ENCODE peak calls at places on chromosome 10, in eight cellular contexts. Y is GM13977, T is psoas muscle, X is AG09309, D is left ventricle myocardium inferior, O is ascending aorta, F is A673, R is omental fat pad. H is an unnamed sample.

GRCh38 chr10:99234067-99234738 is 1.4 kb downstream of the HPSE2 start:
- DNase-seq in D (peak; percentile 42), F (peak; percentile 37), Y (peak; percentile 87), R (no peak), T (peak; percentile 42), O (peak; percentile 69), X (no peak), H (peak; percentile 87)

GRCh38 chr10:32327364-32327691 is 19.6 kb downstream of the EPC1 start:
- DNase-seq in R (no peak), F (no peak), X (no peak), D (no peak), Y (no peak), O (no peak), T (no peak), H (no peak)

GRCh38 chr10:71747808-71748523 is 25.4 kb downstream of the VSIR start:
- DNase-seq in O (no peak), X (no peak), R (no peak), Y (peak; percentile 63), T (no peak), D (peak; percentile 47), F (no peak), H (peak; percentile 72)

GRCh38 chr10:95792874-95793285 is 36.9 kb downstream of the ENTPD1 start:
- DNase-seq in Y (no peak), O (no peak), T (no peak), F (no peak), X (no peak), D (no peak), R (no peak), H (peak; percentile 63)

GRCh38 chr10:127899766-127900382 is 7.0 kb upstream of the PTPRE start:
- DNase-seq in Y (no peak), T (no peak), X (no peak), F (no peak), O (no peak), D (no peak), R (no peak), H (no peak)

GRCh38 chr10:84331091-84331490 is 2.7 kb downstream of the CCSER2 start:
- DNase-seq in Y (no peak), O (no peak), R (no peak), F (no peak), T (no peak), X (no peak), D (no peak), H (no peak)

GRCh38 chr10:35336921-35337741 is 822 bp downstream of the CCNY start:
- DNase-seq in F (peak; percentile 37), T (peak; percentile 36), Y (peak; percentile 61), D (peak; percentile 40), O (peak; percentile 75), R (no peak), X (no peak), H (no peak)

GRCh38 chr10:13340068-13340467 is 8.0 kb downstream of the SEPHS1 start:
- DNase-seq in F (no peak), R (no peak), Y (no peak), D (no peak), X (no peak), O (no peak), T (no peak), H (no peak)

GRCh38 chr10:21315321-21316220 is 209.9 kb downstream of the SKIDA1 start:
- DNase-seq in O (peak; percentile 83), Y (no peak), X (peak; percentile 79), R (no peak), D (peak; percentile 74), T (peak; percentile 48), F (peak; percentile 71), H (peak; percentile 20)

GRCh38 chr10:63547628-63548356 is 26.6 kb downstream of the REEP3 start:
- DNase-seq in F (no peak), X (no peak), T (no peak), R (no peak), D (no peak), Y (no peak), O (no peak), H (no peak)

GRCh38 chr10:35495521-35496238 is 109.5 kb upstream of the GJD4 start:
- DNase-seq in D (no peak), X (no peak), T (no peak), F (no peak), O (no peak), Y (no peak), R (no peak), H (peak; percentile 13)

GRCh38 chr10:48567346-48567745 is 37.5 kb downstream of the ARHGAP22 start:
- DNase-seq in O (no peak), T (no peak), D (no peak), R (no peak), F (no peak), Y (no peak), X (no peak), H (no peak)

GRCh38 chr10:37948210-37948609 is 28.2 kb downstream of the ZNF25 start:
- DNase-seq in D (no peak), X (no peak), Y (no peak), T (no peak), O (no peak), F (no peak), R (no peak), H (no peak)

GRCh38 chr10:69861251-69862240 is 59.8 kb downstream of the COL13A1 start:
- DNase-seq in D (no peak), X (peak; percentile 73), T (no peak), Y (no peak), R (no peak), O (no peak), F (peak; percentile 71), H (peak; percentile 14)
- TF ChIP-seq CTCF in D (no peak), X (peak; percentile 51), T (peak; percentile 15), Y (no peak), R (no peak), O (peak; percentile 15), F (peak; percentile 40), H (peak; percentile 4)

DNA sequence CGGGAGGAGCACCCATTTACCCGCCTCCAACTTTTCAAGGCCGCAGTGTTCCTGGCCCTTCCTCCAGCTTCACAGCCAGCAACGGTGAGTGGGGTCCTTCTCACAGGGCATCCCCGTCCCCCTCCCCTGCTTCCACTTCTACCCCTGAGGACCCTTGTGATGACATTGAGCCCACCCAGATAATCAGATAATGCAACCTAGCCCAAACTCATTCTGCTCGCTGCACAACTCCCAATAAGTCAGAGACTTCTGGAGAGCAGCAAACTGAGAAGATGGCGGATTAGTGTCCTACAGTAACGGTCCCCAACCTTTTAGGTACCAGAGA is 74.5 kb downstream of the OAT start:
- DNase-seq in F (no peak), D (no peak), R (no peak), Y (no peak), T (no peak), O (peak; percentile 16), X (no peak), H (no peak)
- TF ChIP-seq CTCF in F (no peak), D (no peak), R (no peak), Y (no peak), T (no peak), O (no peak), X (no peak), H (no peak)

GRCh38 chr10:86699541-86699940 is 31.2 kb downstream of the LDB3 start:
- DNase-seq in Y (no peak), X (no peak), R (no peak), T (no peak), D (no peak), O (no peak), F (no peak), H (no peak)

GRCh38 chr10:86700851-86701617 is 32.7 kb downstream of the LDB3 start:
- DNase-seq in X (no peak), D (no peak), O (no peak), T (no peak), Y (no peak), R (no peak), F (no peak), H (no peak)

GRCh38 chr10:86699125-86699524 is 30.8 kb downstream of the LDB3 start:
- DNase-seq in F (no peak), X (no peak), Y (no peak), D (no peak), R (no peak), O (no peak), T (no peak), H (no peak)

GRCh38 chr10:86699991-86700840 is 31.9 kb downstream of the LDB3 start:
- DNase-seq in F (no peak), Y (no peak), D (no peak), X (no peak), O (no peak), R (no peak), T (no peak), H (no peak)

GRCh38 chr10:86698207-86698940 is 30.1 kb downstream of the LDB3 start:
- DNase-seq in X (no peak), D (no peak), F (no peak), Y (no peak), T (no peak), O (no peak), R (no peak), H (no peak)
- TF ChIP-seq CTCF in X (no peak), D (no peak), F (no peak), Y (no peak), T (no peak), O (no peak), R (no peak), H (no peak)

GRCh38 chr10:102096449-102096848 is 23.7 kb downstream of the LDB1 start:
- DNase-seq in T (no peak), X (no peak), R (no peak), O (no peak), F (no peak), Y (no peak), D (no peak), H (no peak)

GRCh38 chr10:102102421-102102820 is 17.7 kb downstream of the LDB1 start:
- DNase-seq in Y (no peak), X (no peak), O (no peak), F (no peak), R (no peak), T (no peak), D (no peak), H (no peak)

GRCh38 chr10:102101152-102101551 is 19.0 kb downstream of the LDB1 start:
- DNase-seq in Y (no peak), D (no peak), O (no peak), F (no peak), X (no peak), T (no peak), R (no peak), H (no peak)
- TF ChIP-seq CTCF in Y (no peak), D (no peak), O (no peak), F (peak; percentile 19), X (no peak), T (no peak), R (no peak), H (no peak)

GRCh38 chr10:61835069-61835908 is 66.2 kb upstream of the ARID5B start:
- DNase-seq in T (no peak), D (no peak), O (no peak), R (no peak), F (peak; percentile 80), X (no peak), Y (no peak), H (peak; percentile 59)
- TF ChIP-seq CTCF in T (peak; percentile 28), D (peak; percentile 53), O (no peak), R (no peak), F (peak; percentile 57), X (peak; percentile 63), Y (peak; percentile 52), H (peak; percentile 46)